ENCODE peak calls at places on chromosomes 7 and 10, in four cellular contexts. L is AG09319, H is PC-3, G is hepatocyte. M is an unnamed sample.

GRCh38 chr10:19570143-19570542 is 246.1 kb upstream of the PLXDC2 start:
- DNase-seq in G (no peak), L (no peak), H (no peak), M (no peak)

GRCh38 chr10:21055339-21056135 is 158.4 kb upstream of the NEBL start:
- DNase-seq in H (no peak), G (no peak), L (no peak), M (no peak)

GRCh38 chr7:16801111-16801542 is 3.7 kb downstream of the AGR2 start:
- DNase-seq in H (peak; percentile 94), L (peak; percentile 5), G (peak; percentile 76), M (no peak)

GRCh38 chr7:139992353-139993054 is 70.2 kb downstream of the PARP12 start:
- DNase-seq in H (no peak), G (no peak), L (no peak), M (no peak)

GRCh38 chr7:112173214-112173905 is 32.8 kb downstream of the DOCK4 start:
- DNase-seq in H (no peak), G (no peak), L (no peak), M (no peak)

GRCh38 chr10:77925410-77925794 is 1.2 kb downstream of the DLG5 start:
- DNase-seq in H (peak; percentile 80), L (no peak), G (peak; percentile 63), M (no peak)

GRCh38 chr10:79224263-79224949 is 122.9 kb upstream of the PPIF start:
- DNase-seq in H (no peak), G (no peak), L (no peak), M (no peak)

GRCh38 chr10:47383254-47384147 is 592 bp downstream of the ZNF488 start:
- DNase-seq in G (no peak), H (no peak), L (no peak), M (peak; percentile 36)

GRCh38 chr7:18262054-18262453 is 233.5 kb upstream of the HDAC9 start:
- DNase-seq in L (no peak), G (no peak), H (peak; percentile 12), M (no peak)

GRCh38 chr10:22271786-22272185 is 44.4 kb upstream of the COMMD3 start:
- DNase-seq in G (no peak), L (no peak), H (no peak), M (no peak)

GRCh38 chr7:92835140-92835850 is 1.1 kb downstream of the CDK6 start:
- DNase-seq in H (peak; percentile 62), L (no peak), G (peak; percentile 78), M (peak; percentile 47)

GRCh38 chr10:22779331-22780019 is 65.1 kb upstream of the PIP4K2A start:
- DNase-seq in L (no peak), G (no peak), H (no peak), M (no peak)

GRCh38 chr10:79047875-79048638 is 20.7 kb upstream of the ZMIZ1 start:
- DNase-seq in H (no peak), G (no peak), L (no peak), M (no peak)

GRCh38 chr7:158073845-158074840 is 513.5 kb downstream of the PTPRN2 start:
- DNase-seq in G (no peak), H (no peak), L (no peak), M (no peak)

GRCh38 chr7:140033779-140034363 is 28.9 kb downstream of the PARP12 start:
- DNase-seq in H (no peak), G (no peak), L (no peak), M (no peak)

GRCh38 chr7:98760201-98760651 is 109.6 kb downstream of the TMEM130 start:
- DNase-seq in H (no peak), L (no peak), G (no peak), M (no peak)

GRCh38 chr7:98054585-98054984 is 52.1 kb upstream of the LMTK2 start:
- DNase-seq in L (no peak), G (peak; percentile 35), H (peak; percentile 56), M (no peak)

GRCh38 chr7:123916240-123916724 is 8.8 kb upstream of the SPAM1 start:
- DNase-seq in H (peak; percentile 51), L (no peak), G (peak; percentile 57), M (no peak)

GRCh38 chr7:110296321-110296720 is 794.6 kb upstream of the LRRN3 start:
- DNase-seq in L (no peak), G (no peak), H (peak; percentile 19), M (no peak)

GRCh38 chr10:12394236-12395033 is 45.1 kb downstream of the CAMK1D start:
- DNase-seq in H (peak; percentile 69), L (no peak), G (no peak), M (peak; percentile 11)

GRCh38 chr10:3668276-3668960 is 116.6 kb downstream of the KLF6 start:
- DNase-seq in G (peak; percentile 76), L (no peak), H (no peak), M (no peak)

GRCh38 chr10:73979428-73980407 is 18.2 kb upstream of the VCL start:
- DNase-seq in G (no peak), H (no peak), L (no peak), M (no peak)

GRCh38 chr10:1543596-1543995 is 193.7 kb downstream of the ADARB2 start:
- DNase-seq in L (no peak), H (no peak), G (no peak), M (no peak)

GRCh38 chr7:105488219-105488571 is 33.9 kb downstream of the PUS7 start:
- DNase-seq in H (no peak), G (no peak), L (no peak), M (no peak)

GRCh38 chr10:77592946-77593636 is 44.5 kb downstream of the KCNMA1 start:
- DNase-seq in L (peak; percentile 76), G (peak; percentile 61), H (peak; percentile 100), M (no peak)

GRCh38 chr7:155262010-155262409 is 35.7 kb upstream of the INSIG1 start:
- DNase-seq in H (no peak), L (no peak), G (no peak), M (no peak)

GRCh38 chr10:21532694-21533576 is 1.1 kb upstream of the MLLT10 start:
- DNase-seq in G (no peak), L (no peak), H (no peak), M (no peak)

GRCh38 chr7:68680235-68680872 is 917.9 kb upstream of the AUTS2 start:
- DNase-seq in L (no peak), G (no peak), H (no peak), M (no peak)

GRCh38 chr10:13414855-13415254 is 66.8 kb upstream of the SEPHS1 start:
- DNase-seq in H (peak; percentile 9), L (no peak), G (peak; percentile 59), M (no peak)

GRCh38 chr10:3702569-3702968 is 82.4 kb downstream of the KLF6 start:
- DNase-seq in H (no peak), G (no peak), L (no peak), M (no peak)

GRCh38 chr7:129801882-129802281 is 150.9 kb downstream of the UBE2H start:
- DNase-seq in G (no peak), H (no peak), L (no peak), M (no peak)

GRCh38 chr7:138030679-138031351 is 28.9 kb upstream of the CREB3L2 start:
- DNase-seq in G (peak; percentile 17), L (no peak), H (no peak), M (no peak)

GRCh38 chr10:69716711-69717560 is 84.8 kb upstream of the COL13A1 start:
- DNase-seq in G (peak; percentile 79), L (no peak), H (peak; percentile 95), M (peak; percentile 77)

GRCh38 chr7:23404546-23405239 is 65.6 kb downstream of the IGF2BP3 start:
- DNase-seq in G (no peak), L (no peak), H (no peak), M (no peak)

GRCh38 chr7:106778656-106779250 is 86.3 kb upstream of the PIK3CG start:
- DNase-seq in L (peak; percentile 23), H (no peak), G (no peak), M (no peak)

GRCh38 chr10:12795723-12796122 is 205.8 kb downstream of the CCDC3 start:
- DNase-seq in G (no peak), H (no peak), L (no peak), M (no peak)

GRCh38 chr10:94299417-94299816 is 63.3 kb downstream of the NOC3L start:
- DNase-seq in G (no peak), L (peak; percentile 87), H (peak; percentile 64), M (no peak)

GRCh38 chr7:98571986-98572385 is 45.1 kb upstream of the NPTX2 start:
- DNase-seq in H (no peak), G (no peak), L (no peak), M (no peak)

GRCh38 chr7:45986355-45987298 is 65.6 kb upstream of the IGFBP3 start:
- DNase-seq in H (no peak), L (no peak), G (no peak), M (no peak)

DNA sequence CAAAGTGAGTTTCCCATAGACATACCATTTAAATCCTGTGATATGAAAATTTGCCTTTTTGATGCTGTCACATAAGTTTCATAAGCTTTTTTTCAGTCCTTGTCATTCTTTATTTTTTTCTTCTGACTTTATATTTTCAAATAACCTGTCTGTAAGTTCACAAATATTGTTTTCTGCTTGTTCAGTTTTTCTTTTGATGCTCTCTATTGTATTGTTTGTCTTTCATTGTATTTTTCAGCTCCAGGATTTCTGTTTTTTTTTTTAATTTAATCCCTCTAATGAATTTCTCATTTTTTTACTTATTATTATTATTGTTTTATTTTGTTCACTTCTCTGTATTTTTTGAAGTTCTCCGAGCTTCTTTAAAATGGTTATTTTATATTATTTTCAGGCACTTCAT is 623.4 kb downstream of the CNTNAP2 start:
- DNase-seq in L (no peak), G (no peak), H (no peak), M (no peak)
- TF ChIP-seq CTCF in L (no peak), G (no peak), H (no peak), M (no peak)

GRCh38 chr10:114545071-114545470 is 113.0 kb downstream of the ABLIM1 start:
- DNase-seq in G (no peak), H (peak; percentile 67), L (no peak), M (no peak)
- TF ChIP-seq CTCF in G (no peak), H (no peak), L (no peak), M (no peak)

DNA sequence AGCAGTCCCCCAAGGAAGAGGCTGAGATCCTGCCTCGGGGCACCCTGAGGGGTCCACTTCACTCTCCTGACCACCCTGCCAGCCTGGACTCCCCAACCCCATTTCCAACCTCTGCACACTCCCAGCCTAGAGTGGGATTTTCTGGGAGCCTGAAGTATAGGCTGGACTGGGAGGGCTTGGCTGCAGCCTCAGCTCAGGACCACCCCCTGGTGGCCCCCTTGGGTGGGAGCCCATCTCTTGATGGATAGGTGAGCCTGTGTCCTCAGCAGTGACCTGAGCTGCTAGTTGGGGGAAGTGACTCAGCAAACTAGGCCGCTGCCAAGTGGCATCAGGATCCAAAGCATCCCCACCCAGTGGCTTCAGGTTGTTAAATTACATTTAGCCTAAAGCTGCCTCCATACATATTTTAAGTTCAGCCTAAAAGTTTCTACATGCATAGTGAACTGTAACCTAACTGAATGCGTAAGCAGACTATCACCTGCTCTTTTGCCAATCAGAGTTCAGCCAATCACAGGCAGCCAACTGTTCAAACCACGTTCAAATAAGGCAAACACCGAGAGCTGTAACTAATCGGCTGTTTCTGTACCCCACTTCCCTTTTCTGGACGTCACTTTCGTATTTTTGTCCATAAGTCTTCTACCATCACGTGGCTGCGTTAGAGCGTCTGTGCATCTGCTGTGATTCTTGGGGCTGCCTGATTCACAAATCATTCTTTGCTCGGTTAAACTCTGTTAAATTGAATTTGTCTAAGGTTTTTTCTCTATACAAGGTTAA is 144.0 kb downstream of the PLPP4 start:
- DNase-seq in L (no peak), H (peak; percentile 84), G (peak; percentile 17), M (peak; percentile 50)
- TF ChIP-seq CTCF in L (peak; percentile 13), H (peak; percentile 73), G (peak; percentile 11), M (peak; percentile 33)

GRCh38 chr10:133224076-133224475 is 5.9 kb upstream of the UTF1 start:
- DNase-seq in H (no peak), G (no peak), L (no peak), M (no peak)
- TF ChIP-seq CTCF in H (no peak), G (no peak), L (no peak), M (no peak)

M was measured in mesothelial cell of epicardium.